ENCODE peak calls at places on chromosomes 12 and 14, in seven cellular contexts. One of them, this sample, is unnamed.

GRCh38 chr14:76926521-76927251 is 100.5 kb downstream of the LRRC74A start:
- DNase-seq in ecto neural progenitor cell: peak; percentile 65
- DNase-seq in naive thymus-derived CD4-positive, alpha-beta T cell: peak; percentile 73
- DNase-seq in activated CD8-positive, alpha-beta memory T cell treated with anti-CD3 and anti-CD28 coated beads for 1 hour: peak; percentile 52
- DNase-seq in iris pigment epithelial cell: no peak
- DNase-seq in pons: no peak
- DNase-seq in RCC 7860: no peak
- DNase-seq in this sample: no peak

GRCh38 chr12:56635539-56636117 is 5.5 kb upstream of the BAZ2A start:
- DNase-seq in activated CD8-positive, alpha-beta memory T cell treated with anti-CD3 and anti-CD28 coated beads for 1 hour: no peak
- DNase-seq in naive thymus-derived CD4-positive, alpha-beta T cell: no peak
- DNase-seq in pons: peak; percentile 46
- DNase-seq in RCC 7860: no peak
- DNase-seq in iris pigment epithelial cell: no peak
- DNase-seq in ecto neural progenitor cell: no peak
- DNase-seq in this sample: no peak

GRCh38 chr12:104201238-104202001 is 14.2 kb upstream of the TXNRD1 start:
- DNase-seq in activated CD8-positive, alpha-beta memory T cell treated with anti-CD3 and anti-CD28 coated beads for 1 hour: no peak
- DNase-seq in pons: peak; percentile 67
- DNase-seq in RCC 7860: peak; percentile 53
- DNase-seq in iris pigment epithelial cell: peak; percentile 74
- DNase-seq in ecto neural progenitor cell: peak; percentile 69
- DNase-seq in naive thymus-derived CD4-positive, alpha-beta T cell: peak; percentile 63
- DNase-seq in this sample: peak; percentile 43

GRCh38 chr14:51458563-51458955 is 193.2 kb upstream of the FRMD6 start:
- DNase-seq in pons: no peak
- DNase-seq in naive thymus-derived CD4-positive, alpha-beta T cell: no peak
- DNase-seq in iris pigment epithelial cell: peak; percentile 90
- DNase-seq in ecto neural progenitor cell: no peak
- DNase-seq in activated CD8-positive, alpha-beta memory T cell treated with anti-CD3 and anti-CD28 coated beads for 1 hour: no peak
- DNase-seq in RCC 7860: peak; percentile 65
- DNase-seq in this sample: no peak

GRCh38 chr12:69466867-69467266 is 3.3 kb upstream of the FRS2 start:
- DNase-seq in ecto neural progenitor cell: no peak
- DNase-seq in RCC 7860: no peak
- DNase-seq in pons: peak; percentile 48
- DNase-seq in naive thymus-derived CD4-positive, alpha-beta T cell: no peak
- DNase-seq in iris pigment epithelial cell: no peak
- DNase-seq in activated CD8-positive, alpha-beta memory T cell treated with anti-CD3 and anti-CD28 coated beads for 1 hour: no peak
- DNase-seq in this sample: no peak

GRCh38 chr14:25887251-25887908 is 710.5 kb downstream of the NOVA1 start:
- DNase-seq in RCC 7860: no peak
- DNase-seq in naive thymus-derived CD4-positive, alpha-beta T cell: no peak
- DNase-seq in ecto neural progenitor cell: no peak
- DNase-seq in iris pigment epithelial cell: peak; percentile 45
- DNase-seq in pons: no peak
- DNase-seq in activated CD8-positive, alpha-beta memory T cell treated with anti-CD3 and anti-CD28 coated beads for 1 hour: no peak
- DNase-seq in this sample: no peak

GRCh38 chr14:73438993-73439392 is 19.4 kb downstream of the NUMB start:
- DNase-seq in ecto neural progenitor cell: no peak
- DNase-seq in RCC 7860: no peak
- DNase-seq in naive thymus-derived CD4-positive, alpha-beta T cell: no peak
- DNase-seq in iris pigment epithelial cell: no peak
- DNase-seq in activated CD8-positive, alpha-beta memory T cell treated with anti-CD3 and anti-CD28 coated beads for 1 hour: no peak
- DNase-seq in pons: peak; percentile 28
- DNase-seq in this sample: no peak

GRCh38 chr12:57888407-57889157 is 42.1 kb upstream of the CTDSP2 start:
- DNase-seq in ecto neural progenitor cell: peak; percentile 68
- DNase-seq in naive thymus-derived CD4-positive, alpha-beta T cell: peak; percentile 28
- DNase-seq in activated CD8-positive, alpha-beta memory T cell treated with anti-CD3 and anti-CD28 coated beads for 1 hour: no peak
- DNase-seq in RCC 7860: peak; percentile 12
- DNase-seq in pons: peak; percentile 75
- DNase-seq in iris pigment epithelial cell: peak; percentile 47
- DNase-seq in this sample: no peak

GRCh38 chr12:49432616-49433015 is 65.4 kb downstream of the SPATS2 start:
- DNase-seq in ecto neural progenitor cell: no peak
- DNase-seq in pons: no peak
- DNase-seq in activated CD8-positive, alpha-beta memory T cell treated with anti-CD3 and anti-CD28 coated beads for 1 hour: no peak
- DNase-seq in iris pigment epithelial cell: no peak
- DNase-seq in naive thymus-derived CD4-positive, alpha-beta T cell: no peak
- DNase-seq in RCC 7860: no peak
- DNase-seq in this sample: no peak

GRCh38 chr14:65791551-65791981 is 379.0 kb downstream of the FUT8 start:
- DNase-seq in iris pigment epithelial cell: peak; percentile 22
- DNase-seq in ecto neural progenitor cell: no peak
- DNase-seq in activated CD8-positive, alpha-beta memory T cell treated with anti-CD3 and anti-CD28 coated beads for 1 hour: no peak
- DNase-seq in naive thymus-derived CD4-positive, alpha-beta T cell: peak; percentile 9
- DNase-seq in RCC 7860: peak; percentile 83
- DNase-seq in pons: no peak
- DNase-seq in this sample: peak; percentile 3

GRCh38 chr14:61621444-61621843 is 73.9 kb upstream of the HIF1A start:
- DNase-seq in activated CD8-positive, alpha-beta memory T cell treated with anti-CD3 and anti-CD28 coated beads for 1 hour: no peak
- DNase-seq in pons: no peak
- DNase-seq in iris pigment epithelial cell: no peak
- DNase-seq in naive thymus-derived CD4-positive, alpha-beta T cell: no peak
- DNase-seq in ecto neural progenitor cell: no peak
- DNase-seq in RCC 7860: no peak
- DNase-seq in this sample: no peak

GRCh38 chr14:80653951-80654350 is 287.6 kb downstream of the CEP128 start:
- DNase-seq in activated CD8-positive, alpha-beta memory T cell treated with anti-CD3 and anti-CD28 coated beads for 1 hour: no peak
- DNase-seq in ecto neural progenitor cell: no peak
- DNase-seq in iris pigment epithelial cell: no peak
- DNase-seq in RCC 7860: peak; percentile 20
- DNase-seq in naive thymus-derived CD4-positive, alpha-beta T cell: no peak
- DNase-seq in pons: no peak
- DNase-seq in this sample: no peak

GRCh38 chr12:124654666-124655316 is 87.4 kb upstream of the NCOR2 start:
- DNase-seq in naive thymus-derived CD4-positive, alpha-beta T cell: no peak
- DNase-seq in activated CD8-positive, alpha-beta memory T cell treated with anti-CD3 and anti-CD28 coated beads for 1 hour: no peak
- DNase-seq in pons: no peak
- DNase-seq in RCC 7860: no peak
- DNase-seq in iris pigment epithelial cell: no peak
- DNase-seq in ecto neural progenitor cell: no peak
- DNase-seq in this sample: no peak

GRCh38 chr14:21025374-21026151 is 702 bp upstream of the NDRG2 start:
- DNase-seq in ecto neural progenitor cell: peak; percentile 66
- DNase-seq in RCC 7860: no peak
- DNase-seq in naive thymus-derived CD4-positive, alpha-beta T cell: no peak
- DNase-seq in pons: peak; percentile 78
- DNase-seq in activated CD8-positive, alpha-beta memory T cell treated with anti-CD3 and anti-CD28 coated beads for 1 hour: no peak
- DNase-seq in iris pigment epithelial cell: no peak
- DNase-seq in this sample: no peak

GRCh38 chr14:101088714-101089113 is 185.2 kb upstream of the RTL1 start:
- DNase-seq in activated CD8-positive, alpha-beta memory T cell treated with anti-CD3 and anti-CD28 coated beads for 1 hour: no peak
- DNase-seq in naive thymus-derived CD4-positive, alpha-beta T cell: no peak
- DNase-seq in ecto neural progenitor cell: no peak
- DNase-seq in iris pigment epithelial cell: no peak
- DNase-seq in RCC 7860: no peak
- DNase-seq in pons: no peak
- DNase-seq in this sample: no peak

GRCh38 chr14:21874167-21874566 is 200.5 kb upstream of the OR4E1 start:
- DNase-seq in ecto neural progenitor cell: no peak
- DNase-seq in pons: no peak
- DNase-seq in iris pigment epithelial cell: no peak
- DNase-seq in activated CD8-positive, alpha-beta memory T cell treated with anti-CD3 and anti-CD28 coated beads for 1 hour: no peak
- DNase-seq in RCC 7860: no peak
- DNase-seq in naive thymus-derived CD4-positive, alpha-beta T cell: no peak
- DNase-seq in this sample: no peak

GRCh38 chr14:64733899-64734298 is 29.7 kb downstream of the PLEKHG3 start:
- DNase-seq in naive thymus-derived CD4-positive, alpha-beta T cell: no peak
- DNase-seq in ecto neural progenitor cell: no peak
- DNase-seq in RCC 7860: no peak
- DNase-seq in pons: no peak
- DNase-seq in iris pigment epithelial cell: no peak
- DNase-seq in activated CD8-positive, alpha-beta memory T cell treated with anti-CD3 and anti-CD28 coated beads for 1 hour: no peak
- DNase-seq in this sample: no peak

GRCh38 chr12:51887476-51888315 is at the start of gene ANKRD33:
- DNase-seq in iris pigment epithelial cell: peak; percentile 34
- DNase-seq in ecto neural progenitor cell: peak; percentile 95
- DNase-seq in naive thymus-derived CD4-positive, alpha-beta T cell: no peak
- DNase-seq in RCC 7860: no peak
- DNase-seq in activated CD8-positive, alpha-beta memory T cell treated with anti-CD3 and anti-CD28 coated beads for 1 hour: no peak
- DNase-seq in pons: no peak
- DNase-seq in this sample: no peak

GRCh38 chr12:106586803-106587684 is 4.2 kb downstream of the RFX4 start:
- DNase-seq in naive thymus-derived CD4-positive, alpha-beta T cell: no peak
- DNase-seq in iris pigment epithelial cell: no peak
- DNase-seq in pons: no peak
- DNase-seq in activated CD8-positive, alpha-beta memory T cell treated with anti-CD3 and anti-CD28 coated beads for 1 hour: no peak
- DNase-seq in RCC 7860: no peak
- DNase-seq in ecto neural progenitor cell: peak; percentile 89
- DNase-seq in this sample: no peak

This sample was measured in KG1.